ENCODE peak calls at places on chromosomes 6 and 20, in four cellular contexts. D, J, M and E are unnamed samples.

GRCh38 chr6:100382767-100383195 is 81.9 kb downstream of the SIM1 start:
- DNase-seq in D (no peak), M (no peak), J (no peak), E (no peak)

GRCh38 chr6:159807150-159807859 is 7.2 kb downstream of the PNLDC1 start:
- DNase-seq in D (no peak), J (no peak), M (no peak), E (no peak)

GRCh38 chr20:44748005-44748370 is 2.3 kb downstream of the KCNK15 start:
- DNase-seq in D (no peak), J (no peak), M (no peak), E (no peak)

GRCh38 chr20:19858972-19859371 is 100.9 kb downstream of the RIN2 start:
- DNase-seq in J (no peak), M (no peak), D (no peak), E (no peak)

GRCh38 chr6:11271637-11272036 is 39.2 kb upstream of the NEDD9 start:
- DNase-seq in M (no peak), J (no peak), D (no peak), E (no peak)

GRCh38 chr6:84804720-84805119 is 40.3 kb upstream of the TBX18 start:
- DNase-seq in D (no peak), J (no peak), M (no peak), E (no peak)

GRCh38 chr6:56772737-56773184 is 130.1 kb upstream of the DST start:
- DNase-seq in D (no peak), J (no peak), M (peak; percentile 16), E (no peak)

GRCh38 chr6:116461563-116462507 is 660 bp downstream of the CALHM6 start:
- DNase-seq in M (no peak), J (peak; percentile 51), D (peak; percentile 10), E (peak; percentile 30)

GRCh38 chr6:86856937-86857563 is 80.3 kb upstream of the HTR1E start:
- DNase-seq in J (peak; percentile 59), D (no peak), M (peak; percentile 3), E (no peak)

GRCh38 chr6:10521104-10521808 is at the start of gene GCNT2:
- DNase-seq in M (peak; percentile 46), J (no peak), D (no peak), E (peak; percentile 38)

GRCh38 chr6:168158280-168158979 is 79.4 kb upstream of the FRMD1 start:
- DNase-seq in J (no peak), M (no peak), D (no peak), E (no peak)

GRCh38 chr20:1371235-1371782 is 21.5 kb downstream of the FKBP1A start:
- DNase-seq in M (no peak), J (no peak), D (no peak), E (no peak)

GRCh38 chr6:142845624-142846458 is 99.1 kb downstream of the HIVEP2 start:
- DNase-seq in D (peak; percentile 43), J (peak; percentile 67), M (no peak), E (peak; percentile 81)

GRCh38 chr6:114989279-114989964 is 646.6 kb upstream of the HS3ST5 start:
- DNase-seq in J (no peak), D (no peak), M (no peak), E (no peak)

GRCh38 chr6:53492860-53493634 is 51.9 kb downstream of the GCLC start:
- DNase-seq in J (peak; percentile 43), D (no peak), M (peak; percentile 40), E (no peak)

GRCh38 chr20:47111576-47111975 is 216.9 kb downstream of the EYA2 start:
- DNase-seq in D (no peak), J (no peak), M (no peak), E (no peak)

GRCh38 chr20:5056801-5057599 is 55.7 kb upstream of the SLC23A2 start:
- DNase-seq in J (peak; percentile 77), D (peak; percentile 68), M (peak; percentile 77), E (peak; percentile 34)

GRCh38 chr20:16747291-16747811 is 807 bp upstream of the OTOR start:
- DNase-seq in J (no peak), D (no peak), M (no peak), E (no peak)

GRCh38 chr20:51306521-51307358 is 235.8 kb downstream of the NFATC2 start:
- DNase-seq in J (peak; percentile 68), D (peak; percentile 64), M (peak; percentile 78), E (peak; percentile 76)

GRCh38 chr6:167779993-167780655 is 46.6 kb upstream of the AFDN start:
- DNase-seq in D (no peak), J (no peak), M (no peak), E (no peak)

GRCh38 chr6:154478021-154478651 is 32.3 kb downstream of the CNKSR3 start:
- DNase-seq in D (no peak), M (no peak), J (no peak), E (peak; percentile 56)

GRCh38 chr20:61661025-61661424 is 404.7 kb downstream of the TAF4 start:
- DNase-seq in J (no peak), M (no peak), D (no peak), E (no peak)

GRCh38 chr6:30806581-30807183 is 62.3 kb upstream of the IER3 start:
- DNase-seq in D (no peak), M (no peak), J (no peak), E (no peak)

GRCh38 chr6:165663283-165663735 is 268 bp upstream of the PDE10A start:
- DNase-seq in M (peak; percentile 38), D (no peak), J (no peak), E (no peak)

GRCh38 chr20:48651271-48651670 is 176.5 kb downstream of the PREX1 start:
- DNase-seq in J (no peak), M (no peak), D (no peak), E (no peak)

GRCh38 chr20:62217913-62218773 is 1.9 kb downstream of the HRH3 start:
- DNase-seq in M (no peak), D (no peak), J (no peak), E (no peak)

GRCh38 chr20:33830371-33830770 is 19.2 kb downstream of the CHMP4B start:
- DNase-seq in D (no peak), J (no peak), M (no peak), E (no peak)

GRCh38 chr6:139257821-139258398 is 33.9 kb downstream of the TXLNB start:
- DNase-seq in D (no peak), J (peak; percentile 55), M (no peak), E (no peak)

GRCh38 chr20:51366155-51366886 is 176.2 kb downstream of the NFATC2 start:
- DNase-seq in J (no peak), M (peak; percentile 86), D (no peak), E (peak; percentile 57)

GRCh38 chr6:163804991-163805390 is 390.5 kb downstream of the QKI start:
- DNase-seq in M (no peak), J (no peak), D (no peak), E (no peak)

GRCh38 chr6:43733471-43734293 is 36.3 kb upstream of the VEGFA start:
- DNase-seq in D (peak; percentile 24), M (no peak), J (peak; percentile 19), E (no peak)

GRCh38 chr6:146441907-146442306 is 101.7 kb upstream of the RAB32 start:
- DNase-seq in M (no peak), J (no peak), D (no peak), E (no peak)

GRCh38 chr6:32969685-32970412 is 1.5 kb downstream of the BRD2 start:
- DNase-seq in D (peak; percentile 56), J (peak; percentile 72), M (peak; percentile 44), E (peak; percentile 81)

GRCh38 chr6:71190809-71191208 is 97.8 kb upstream of the OGFRL1 start:
- DNase-seq in J (peak; percentile 22), M (no peak), D (no peak), E (no peak)

GRCh38 chr6:161076211-161076677 is 84.7 kb downstream of the MAP3K4 start:
- DNase-seq in J (no peak), D (no peak), M (no peak), E (no peak)

GRCh38 chr20:58331961-58332551 is 22.5 kb downstream of the RAB22A start:
- DNase-seq in J (no peak), M (no peak), D (no peak), E (no peak)

GRCh38 chr6:12279322-12280098 is 10.7 kb upstream of the EDN1 start:
- DNase-seq in M (no peak), D (no peak), J (no peak), E (no peak)

GRCh38 chr6:17583811-17584210 is 16.3 kb upstream of the FAM8A1 start:
- DNase-seq in D (no peak), M (no peak), J (no peak), E (no peak)

GRCh38 chr6:17577059-17577458 is 23.0 kb upstream of the FAM8A1 start:
- DNase-seq in J (no peak), D (no peak), M (no peak), E (no peak)

GRCh38 chr6:17584241-17584803 is 15.8 kb upstream of the FAM8A1 start:
- DNase-seq in M (peak; percentile 47), D (no peak), J (peak; percentile 42), E (no peak)

GRCh38 chr6:17585766-17586502 is 14.2 kb upstream of the FAM8A1 start:
- DNase-seq in J (no peak), D (no peak), M (no peak), E (peak; percentile 42)

DNA sequence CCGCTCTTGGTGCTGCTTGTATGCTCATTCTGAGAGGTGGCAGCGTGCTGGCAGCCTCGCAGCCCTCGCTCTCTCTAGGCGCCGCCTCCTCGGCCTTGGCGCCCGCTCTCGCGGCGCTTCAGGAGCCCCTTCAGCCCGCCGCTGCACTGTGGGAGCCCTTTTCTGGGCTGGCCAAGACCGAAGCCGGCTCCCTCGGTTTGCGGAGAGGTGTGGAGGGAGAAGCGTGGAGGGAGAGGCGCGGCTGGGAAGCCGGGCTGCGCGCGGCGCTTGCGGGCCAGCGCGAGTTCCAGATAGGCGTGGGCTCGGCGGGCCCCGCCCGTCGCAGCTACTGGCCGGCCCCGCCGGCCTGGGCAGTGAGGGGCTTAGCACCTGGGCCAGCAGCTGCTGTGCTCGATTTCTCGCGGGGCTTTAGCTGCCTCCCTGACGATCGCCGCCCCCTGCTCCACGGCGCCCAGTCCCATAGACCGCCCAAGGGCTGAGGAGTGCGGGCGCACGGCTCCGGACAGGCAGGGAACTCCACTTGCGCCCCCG is 19.5 kb upstream of the FAM8A1 start:
- DNase-seq in M (no peak), J (no peak), D (no peak), E (peak; percentile 39)
- H3K27ac ChIP-seq in M (peak overlapping the region; percentile 87), J (no peak overlapping the region), D (no peak overlapping the region), E (peak overlapping the region; percentile 40)

GRCh38 chr6:26016326-26017275 is 54.0 kb downstream of the TRIM38 start:
- DNase-seq in J (no peak), D (no peak), M (no peak), E (no peak)

GRCh38 chr6:26020291-26020982 is 57.8 kb downstream of the TRIM38 start:
- DNase-seq in D (peak; percentile 72), M (peak; percentile 80), J (peak; percentile 83), E (peak; percentile 66)

GRCh38 chr6:26020983-26021349 is 58.4 kb downstream of the TRIM38 start:
- DNase-seq in M (no peak), D (no peak), J (no peak), E (peak; percentile 53)

GRCh38 chr6:26019261-26019845 is 56.8 kb downstream of the TRIM38 start:
- DNase-seq in J (no peak), M (no peak), D (no peak), E (no peak)

GRCh38 chr6:26017567-26017966 is 55.0 kb downstream of the TRIM38 start:
- DNase-seq in D (peak; percentile 53), J (peak; percentile 34), M (no peak), E (peak; percentile 59)
- TF ChIP-seq CTCF in D (no peak), J (peak; percentile 43), M (no peak), E (no peak)

GRCh38 chr20:10501377-10501776 is 66.3 kb downstream of the SLX4IP start:
- DNase-seq in D (peak; percentile 14), J (no peak), M (no peak), E (peak; percentile 56)
- H3K4me1 ChIP-seq in D (peaks cover 10% of the 10 kb centered on the region), J (no peaks in the 10 kb centered on the region), M (peaks cover 26% of the 10 kb centered on the region), E (peaks cover 5% of the 10 kb centered on the region)

GRCh38 chr6:83008631-83009030 is 57.0 kb downstream of the UBE3D start:
- DNase-seq in J (no peak), M (no peak), D (no peak), E (no peak)
- H3K27ac ChIP-seq in J (peak overlapping the region; percentile 46), M (no peak overlapping the region), D (no peak overlapping the region), E (no peak overlapping the region)

GRCh38 chr20:25407311-25408169 is at the start of gene GINS1:
- DNase-seq in M (peak; percentile 98), D (peak; percentile 54), J (peak; percentile 82), E (peak; percentile 86)
- TF ChIP-seq CTCF in M (no peak), D (no peak), J (no peak), E (no peak)